ENCODE peak calls at places on chromosomes 2 and 18, in nine cellular contexts. N is upper lobe of right lung; T is stomach; Y is BE2C; P is tibial artery; J is adrenal gland; B is body of pancreas; R is fibroblast of lung; V is CD8-positive, alpha-beta T cell. X is an unnamed sample. For H3K36me3, the result is how much of the 10 kb centered on the place peaks cover.

GRCh38 chr2:139967665-139968064 is 1187.5 kb upstream of the NXPH2 start:
- DNase-seq in N (no peak), T (no peak), Y (no peak), P (no peak), J (no peak), B (no peak), R (no peak), V (no peak), X (no peak)

GRCh38 chr18:35941299-35941698 is 31.2 kb upstream of the RMP24 start:
- DNase-seq in N (no peak), T (no peak), Y (no peak), P (no peak), J (no peak), B (no peak), R (peak), V (no peak), X (no peak)

GRCh38 chr18:47215554-47216138 is 35.8 kb downstream of the SKOR2 start:
- DNase-seq in N (no peak), T (no peak), Y (peak), P (no peak), J (peak), B (peak), R (peak), V (no peak), X (no peak)

GRCh38 chr2:69381337-69381737 is 5.7 kb downstream of the GFPT1 start:
- DNase-seq in N (no peak), T (no peak), Y (no peak), P (no peak), J (no peak), B (no peak), R (peak), V (no peak), X (no peak)

GRCh38 chr18:45974088-45974536 is 7.0 kb upstream of the EPG5 start:
- DNase-seq in N (no peak), T (peak), Y (peak), P (peak), J (peak), B (peak), R (peak), V (peak), X (no peak)

GRCh38 chr2:45009303-45009927 is at the start of gene SIX2:
- DNase-seq in N (peak), T (peak), Y (peak), P (peak), J (peak), B (peak), R (peak), V (no peak), X (no peak)

GRCh38 chr2:72214429-72215143 is 66.9 kb upstream of the CYP26B1 start:
- DNase-seq in N (no peak), T (no peak), Y (no peak), P (no peak), J (no peak), B (no peak), R (peak), V (no peak), X (no peak)

GRCh38 chr2:100245681-100246080 is 76.6 kb downstream of the LONRF2 start:
- DNase-seq in N (no peak), T (no peak), Y (no peak), P (no peak), J (no peak), B (no peak), R (no peak), V (no peak), X (no peak)

GRCh38 chr2:96267159-96267971 is 1.3 kb downstream of the CIAO1 start:
- DNase-seq in N (no peak), T (peak), Y (peak), P (no peak), J (no peak), B (peak), R (peak), V (peak), X (no peak)

GRCh38 chr18:28176674-28176932 is 327 bp downstream of the CDH2 start:
- DNase-seq in N (no peak), T (no peak), Y (no peak), P (no peak), J (no peak), B (no peak), R (no peak), V (no peak), X (no peak)

GRCh38 chr2:235171511-235172130 is 219.8 kb downstream of the SH3BP4 start:
- DNase-seq in N (no peak), T (no peak), Y (peak), P (no peak), J (peak), B (no peak), R (peak), V (no peak), X (no peak)

GRCh38 chr2:74815955-74816354 is 18.0 kb upstream of the HK2 start:
- DNase-seq in N (no peak), T (no peak), Y (no peak), P (no peak), J (no peak), B (no peak), R (no peak), V (no peak), X (no peak)

GRCh38 chr2:1824202-1824905 is 80.0 kb upstream of the PXDN start:
- DNase-seq in N (no peak), T (no peak), Y (no peak), P (peak), J (no peak), B (no peak), R (peak), V (no peak), X (no peak)

GRCh38 chr2:150482667-150483260 is 4.7 kb downstream of the RND3 start:
- DNase-seq in N (no peak), T (no peak), Y (no peak), P (no peak), J (no peak), B (no peak), R (no peak), V (no peak), X (no peak)

GRCh38 chr2:179764710-179765109 is 96.7 kb downstream of the ZNF385B start:
- DNase-seq in N (no peak), T (no peak), Y (no peak), P (no peak), J (no peak), B (no peak), R (no peak), V (no peak), X (no peak)

GRCh38 chr2:150610670-150611279 is 123.3 kb upstream of the RND3 start:
- DNase-seq in N (no peak), T (peak), Y (peak), P (no peak), J (no peak), B (peak), R (no peak), V (no peak), X (no peak)

GRCh38 chr2:179096090-179096489 is 46.2 kb upstream of the CCDC141 start:
- DNase-seq in N (no peak), T (no peak), Y (no peak), P (no peak), J (no peak), B (no peak), R (no peak), V (no peak), X (no peak)

GRCh38 chr18:10009321-10010144 is 95.7 kb downstream of the VAPA start:
- DNase-seq in N (no peak), T (no peak), Y (no peak), P (no peak), J (no peak), B (peak), R (no peak), V (no peak), X (no peak)

GRCh38 chr18:21450913-21451312 is 149.6 kb downstream of the ESCO1 start:
- DNase-seq in N (no peak), T (no peak), Y (no peak), P (no peak), J (no peak), B (no peak), R (peak), V (no peak), X (no peak)

GRCh38 chr18:29501952-29502351 is 1325.0 kb upstream of the CDH2 start:
- DNase-seq in N (no peak), T (no peak), Y (no peak), P (no peak), J (no peak), B (no peak), R (peak), V (no peak), X (no peak)

GRCh38 chr2:181738074-181738473 is 57.8 kb upstream of the NEUROD1 start:
- DNase-seq in N (no peak), T (no peak), Y (no peak), P (no peak), J (no peak), B (peak), R (no peak), V (no peak), X (no peak)

GRCh38 chr2:48471048-48471474 is 58.9 kb upstream of the STON1 start:
- DNase-seq in N (no peak), T (no peak), Y (peak), P (no peak), J (peak), B (peak), R (peak), V (no peak), X (no peak)

GRCh38 chr2:219362524-219363164 is 25.1 kb downstream of the DNPEP start:
- DNase-seq in N (no peak), T (no peak), Y (no peak), P (peak), J (peak), B (peak), R (peak), V (no peak), X (no peak)

GRCh38 chr2:133421516-133422324 is 146.5 kb downstream of the NCKAP5 start:
- DNase-seq in N (no peak), T (no peak), Y (peak), P (no peak), J (no peak), B (peak), R (peak), V (no peak), X (no peak)

GRCh38 chr2:8600456-8600855 is 81.4 kb upstream of the ID2 start:
- DNase-seq in N (peak), T (no peak), Y (no peak), P (no peak), J (no peak), B (no peak), R (no peak), V (no peak), X (no peak)

GRCh38 chr2:187580462-187581124 is 26.4 kb upstream of the TFPI start:
- DNase-seq in N (no peak), T (no peak), Y (no peak), P (no peak), J (no peak), B (no peak), R (peak), V (no peak), X (no peak)

GRCh38 chr2:145158051-145158586 is 638.2 kb upstream of the ZEB2 start:
- DNase-seq in N (peak), T (peak), Y (no peak), P (peak), J (no peak), B (peak), R (peak), V (no peak), X (no peak)

DNA sequence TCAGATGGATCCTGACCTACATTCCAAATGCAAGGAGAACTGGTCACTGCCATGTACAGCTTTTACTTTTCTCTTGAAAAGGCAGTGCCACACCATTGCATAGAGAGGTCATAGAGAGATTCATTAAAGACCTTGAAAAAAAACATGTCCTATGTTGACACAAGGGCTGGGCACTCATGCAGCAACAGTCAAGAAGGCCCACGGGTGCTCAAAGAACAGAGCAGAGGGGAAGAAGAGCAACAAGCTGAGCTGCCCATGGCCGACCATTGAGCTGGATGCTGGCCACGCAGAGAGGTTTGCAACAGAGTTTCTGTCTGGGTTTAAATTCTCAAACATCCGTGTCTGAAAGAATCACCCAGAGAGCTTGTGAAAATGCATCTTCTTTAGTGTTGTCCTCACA is 99.1 kb downstream of the ADD2 start:
- DNase-seq in N (no peak), T (no peak), Y (no peak), P (no peak), J (no peak), B (no peak), R (no peak), V (no peak), X (no peak)
- H3K36me3 ChIP-seq in N (under half), T (under half), Y (under half), P (under half), J (under half), B (under half), R (under half), V (under half), X (under half)

GRCh38 chr2:27807476-27807875 is 36.0 kb downstream of the MRPL33 start:
- DNase-seq in N (no peak), T (peak), Y (peak), P (no peak), J (no peak), B (peak), R (peak), V (no peak), X (no peak)
- TF ChIP-seq CTCF in N (peak), T (no peak), Y (peak), P (peak), J (peak), B (peak), R (peak), V (no peak), X (peak)

GRCh38 chr2:200475795-200476194 is 34.1 kb downstream of the KCTD18 start:
- DNase-seq in N (no peak), T (no peak), Y (no peak), P (no peak), J (no peak), B (no peak), R (no peak), V (no peak), X (no peak)

GRCh38 chr2:200479617-200480292 is 30.1 kb downstream of the KCTD18 start:
- DNase-seq in N (no peak), T (no peak), Y (no peak), P (no peak), J (no peak), B (no peak), R (peak), V (no peak), X (no peak)

GRCh38 chr2:200477667-200478121 is 32.2 kb downstream of the KCTD18 start:
- DNase-seq in N (no peak), T (no peak), Y (no peak), P (peak), J (peak), B (no peak), R (no peak), V (no peak), X (no peak)

GRCh38 chr2:200472853-200473464 is 36.9 kb downstream of the KCTD18 start:
- DNase-seq in N (no peak), T (no peak), Y (no peak), P (no peak), J (no peak), B (no peak), R (no peak), V (no peak), X (no peak)

GRCh38 chr2:200476836-200477235 is 33.0 kb downstream of the KCTD18 start:
- DNase-seq in N (no peak), T (no peak), Y (no peak), P (no peak), J (no peak), B (no peak), R (no peak), V (no peak), X (no peak)
- H3K36me3 ChIP-seq in N (under half), T (half or more), Y (under half), P (under half), J (under half), B (under half), R (under half), V (under half), X (half or more)

GRCh38 chr18:49162226-49162848 is 211.6 kb upstream of the SMAD7 start:
- DNase-seq in N (no peak), T (no peak), Y (no peak), P (no peak), J (no peak), B (no peak), R (no peak), V (no peak), X (no peak)
- TF ChIP-seq CTCF in N (no peak), T (no peak), Y (peak), P (no peak), J (no peak), B (no peak), R (no peak), V (no peak), X (no peak)

GRCh38 chr2:222604749-222605515 is 51.0 kb downstream of the FARSB start:
- DNase-seq in N (no peak), T (no peak), Y (peak), P (no peak), J (no peak), B (no peak), R (no peak), V (no peak), X (no peak)
- H3K36me3 ChIP-seq in N (under half), T (under half), Y (under half), P (under half), J (under half), B (under half), R (under half), V (under half), X (under half)

DNA sequence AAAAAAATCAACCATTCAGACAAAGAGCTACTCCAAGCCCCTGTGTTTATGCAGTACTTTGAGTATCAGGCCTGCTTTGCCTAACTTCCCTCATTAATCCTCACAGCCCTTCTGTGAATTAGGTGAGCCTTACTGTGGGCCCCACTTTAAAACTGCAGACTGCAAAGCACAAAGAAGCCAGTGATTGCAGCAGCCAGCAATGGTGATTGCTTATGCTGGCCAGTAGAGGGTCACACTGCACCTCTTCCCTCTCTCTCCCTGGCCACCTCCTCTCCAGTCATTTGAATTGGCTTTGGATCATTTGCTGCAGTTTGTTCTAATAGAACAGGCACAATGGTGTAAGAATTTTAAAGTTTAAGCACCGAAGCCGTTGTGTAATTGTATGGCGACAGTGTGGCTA is 229.9 kb downstream of the AGPS start:
- DNase-seq in N (no peak), T (no peak), Y (no peak), P (no peak), J (no peak), B (peak), R (no peak), V (no peak), X (no peak)
- TF ChIP-seq CTCF in N (no peak), T (no peak), Y (no peak), P (peak), J (peak), B (no peak), R (no peak), V (no peak), X (no peak)

GRCh38 chr2:26384183-26384582 is 17.5 kb upstream of the DRC1 start:
- DNase-seq in N (no peak), T (no peak), Y (no peak), P (no peak), J (no peak), B (no peak), R (no peak), V (no peak), X (no peak)
- H3K36me3 ChIP-seq in N (under half), T (half or more), Y (under half), P (under half), J (under half), B (under half), R (under half), V (under half), X (half or more)

GRCh38 chr2:172106128-172106961 is 3.6 kb upstream of the DLX2 start:
- DNase-seq in N (no peak), T (no peak), Y (peak), P (no peak), J (peak), B (no peak), R (peak), V (no peak), X (no peak)
- TF ChIP-seq CTCF in N (peak), T (no peak), Y (peak), P (peak), J (no peak), B (peak), R (peak), V (peak), X (peak)

DNA sequence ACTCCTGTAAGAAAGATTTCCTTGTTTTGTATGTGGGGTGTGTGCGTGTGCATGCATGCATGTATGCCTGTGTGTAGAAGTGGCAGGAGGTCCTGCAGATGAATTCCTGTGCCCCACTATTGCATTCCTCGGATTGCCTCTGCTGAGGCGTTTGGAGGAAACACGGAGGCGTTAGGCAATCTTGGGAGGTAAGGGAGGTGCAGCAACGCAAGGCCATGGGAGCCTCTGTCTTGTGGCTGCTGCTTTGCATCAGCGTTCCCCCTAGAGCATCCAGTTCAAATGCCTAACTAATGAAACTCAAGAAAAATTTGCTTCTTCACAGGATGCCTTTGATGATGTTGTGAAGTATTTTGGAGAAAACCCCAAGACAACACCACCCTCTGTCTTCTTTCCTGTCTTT is 80.0 kb downstream of the PRPF40A start:
- DNase-seq in N (no peak), T (no peak), Y (no peak), P (no peak), J (no peak), B (no peak), R (no peak), V (no peak), X (no peak)
- H3K36me3 ChIP-seq in N (half or more), T (half or more), Y (under half), P (under half), J (under half), B (under half), R (under half), V (under half), X (under half)

GRCh38 chr2:86518498-86518897 is 44.7 kb downstream of the CHMP3 start:
- DNase-seq in N (no peak), T (no peak), Y (peak), P (no peak), J (peak), B (peak), R (no peak), V (peak), X (no peak)
- TF ChIP-seq CTCF in N (peak), T (no peak), Y (peak), P (no peak), J (peak), B (peak), R (peak), V (peak), X (peak)